ENCODE peak calls at places on chromosome 2, in eight cellular contexts. One of them, this sample, is unnamed. For H3K27me3, the result is how much of the 10 kb centered on the place peaks cover.

GRCh38 chr2:239949537-239949936 is 75.6 kb downstream of the NDUFA10 start:
- DNase-seq in suprapubic skin: peak
- DNase-seq in neuronal stem cell: no peak
- DNase-seq in heart right ventricle: no peak
- DNase-seq in testis: no peak
- DNase-seq in right atrium auricular region: no peak
- DNase-seq in dorsolateral prefrontal cortex: no peak
- DNase-seq in aorta: peak
- DNase-seq in this sample: no peak

GRCh38 chr2:241739651-241740050 is 5.2 kb downstream of the D2HGDH start:
- DNase-seq in heart right ventricle: no peak
- DNase-seq in aorta: no peak
- DNase-seq in dorsolateral prefrontal cortex: no peak
- DNase-seq in neuronal stem cell: no peak
- DNase-seq in right atrium auricular region: no peak
- DNase-seq in suprapubic skin: no peak
- DNase-seq in testis: no peak
- DNase-seq in this sample: no peak

GRCh38 chr2:128603411-128603924 is 284.8 kb upstream of the HS6ST1 start:
- DNase-seq in aorta: peak
- DNase-seq in heart right ventricle: no peak
- DNase-seq in testis: no peak
- DNase-seq in right atrium auricular region: no peak
- DNase-seq in suprapubic skin: peak
- DNase-seq in neuronal stem cell: no peak
- DNase-seq in dorsolateral prefrontal cortex: peak
- DNase-seq in this sample: no peak

GRCh38 chr2:86293612-86294011 is 43.8 kb downstream of the REEP1 start:
- DNase-seq in testis: no peak
- DNase-seq in suprapubic skin: no peak
- DNase-seq in neuronal stem cell: no peak
- DNase-seq in right atrium auricular region: no peak
- DNase-seq in aorta: no peak
- DNase-seq in dorsolateral prefrontal cortex: no peak
- DNase-seq in heart right ventricle: no peak
- DNase-seq in this sample: no peak

GRCh38 chr2:220276736-220277444 is 649.5 kb downstream of the SLC4A3 start:
- DNase-seq in right atrium auricular region: no peak
- DNase-seq in heart right ventricle: no peak
- DNase-seq in dorsolateral prefrontal cortex: no peak
- DNase-seq in suprapubic skin: no peak
- DNase-seq in neuronal stem cell: no peak
- DNase-seq in testis: no peak
- DNase-seq in aorta: no peak
- DNase-seq in this sample: no peak

GRCh38 chr2:58341047-58341446 is 99.9 kb upstream of the FANCL start:
- DNase-seq in neuronal stem cell: no peak
- DNase-seq in heart right ventricle: no peak
- DNase-seq in suprapubic skin: no peak
- DNase-seq in dorsolateral prefrontal cortex: no peak
- DNase-seq in right atrium auricular region: no peak
- DNase-seq in aorta: no peak
- DNase-seq in testis: no peak
- DNase-seq in this sample: no peak

GRCh38 chr2:215436705-215437570 is 1.1 kb upstream of the FN1 start:
- DNase-seq in dorsolateral prefrontal cortex: no peak
- DNase-seq in testis: peak
- DNase-seq in neuronal stem cell: no peak
- DNase-seq in suprapubic skin: no peak
- DNase-seq in aorta: peak
- DNase-seq in heart right ventricle: no peak
- DNase-seq in right atrium auricular region: no peak
- DNase-seq in this sample: peak

GRCh38 chr2:85949280-85949679 is 60.5 kb upstream of the ST3GAL5 start:
- DNase-seq in neuronal stem cell: no peak
- DNase-seq in suprapubic skin: no peak
- DNase-seq in heart right ventricle: no peak
- DNase-seq in dorsolateral prefrontal cortex: no peak
- DNase-seq in right atrium auricular region: peak
- DNase-seq in testis: peak
- DNase-seq in aorta: no peak
- DNase-seq in this sample: no peak

GRCh38 chr2:6657872-6658271 is 207.8 kb downstream of the CMPK2 start:
- DNase-seq in heart right ventricle: no peak
- DNase-seq in dorsolateral prefrontal cortex: no peak
- DNase-seq in suprapubic skin: no peak
- DNase-seq in neuronal stem cell: no peak
- DNase-seq in aorta: no peak
- DNase-seq in testis: no peak
- DNase-seq in right atrium auricular region: no peak
- DNase-seq in this sample: no peak

GRCh38 chr2:16063251-16063850 is 123.0 kb downstream of the MYCN start:
- DNase-seq in testis: no peak
- DNase-seq in heart right ventricle: no peak
- DNase-seq in aorta: no peak
- DNase-seq in right atrium auricular region: no peak
- DNase-seq in neuronal stem cell: no peak
- DNase-seq in dorsolateral prefrontal cortex: no peak
- DNase-seq in suprapubic skin: no peak
- DNase-seq in this sample: no peak

GRCh38 chr2:240433973-240434727 is 1.3 kb upstream of the GPC1 start:
- DNase-seq in neuronal stem cell: no peak
- DNase-seq in suprapubic skin: peak
- DNase-seq in testis: peak
- DNase-seq in aorta: peak
- DNase-seq in right atrium auricular region: peak
- DNase-seq in heart right ventricle: peak
- DNase-seq in dorsolateral prefrontal cortex: peak
- DNase-seq in this sample: peak

GRCh38 chr2:143841935-143842334 is 678.0 kb downstream of the ZEB2 start:
- DNase-seq in dorsolateral prefrontal cortex: no peak
- DNase-seq in suprapubic skin: no peak
- DNase-seq in aorta: no peak
- DNase-seq in heart right ventricle: no peak
- DNase-seq in right atrium auricular region: no peak
- DNase-seq in testis: no peak
- DNase-seq in neuronal stem cell: no peak
- DNase-seq in this sample: no peak

GRCh38 chr2:9548506-9548905 is 7.1 kb downstream of the ADAM17 start:
- DNase-seq in right atrium auricular region: no peak
- DNase-seq in neuronal stem cell: no peak
- DNase-seq in dorsolateral prefrontal cortex: no peak
- DNase-seq in aorta: no peak
- DNase-seq in suprapubic skin: no peak
- DNase-seq in testis: no peak
- DNase-seq in heart right ventricle: no peak
- DNase-seq in this sample: no peak
- H3K27ac ChIP-seq in right atrium auricular region: no peak
- H3K27ac ChIP-seq in neuronal stem cell: no peak
- H3K27ac ChIP-seq in dorsolateral prefrontal cortex: no peak
- H3K27ac ChIP-seq in aorta: no peak
- H3K27ac ChIP-seq in suprapubic skin: no peak
- H3K27ac ChIP-seq in testis: peak
- H3K27ac ChIP-seq in heart right ventricle: peak
- H3K27ac ChIP-seq in this sample: no peak

DNA sequence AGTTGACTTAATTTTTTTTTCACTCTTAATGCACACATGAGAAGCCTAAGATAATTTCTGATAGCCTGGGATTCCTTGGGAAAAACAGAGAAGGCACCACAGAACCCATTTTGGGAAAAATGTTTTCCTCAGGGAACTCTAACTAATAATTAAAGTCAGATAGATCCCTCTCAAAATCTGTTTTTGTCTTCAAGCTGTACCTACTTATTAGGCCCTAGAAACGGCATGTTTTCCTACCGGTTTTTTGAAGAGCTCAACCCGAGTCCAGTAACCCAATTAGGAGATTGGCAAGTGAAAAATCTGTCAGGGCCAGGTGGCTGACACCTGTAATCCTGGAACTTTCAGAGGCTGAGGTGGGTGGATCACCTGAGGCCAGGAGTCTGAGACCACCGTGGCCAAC is 16.1 kb upstream of the PDK1 start:
- DNase-seq in dorsolateral prefrontal cortex: no peak
- DNase-seq in aorta: no peak
- DNase-seq in testis: no peak
- DNase-seq in neuronal stem cell: no peak
- DNase-seq in suprapubic skin: no peak
- DNase-seq in right atrium auricular region: no peak
- DNase-seq in heart right ventricle: no peak
- DNase-seq in this sample: no peak
- H3K4me3 ChIP-seq in dorsolateral prefrontal cortex: no peak
- H3K4me3 ChIP-seq in aorta: no peak
- H3K4me3 ChIP-seq in testis: no peak
- H3K4me3 ChIP-seq in neuronal stem cell: no peak
- H3K4me3 ChIP-seq in suprapubic skin: no peak
- H3K4me3 ChIP-seq in right atrium auricular region: no peak
- H3K4me3 ChIP-seq in heart right ventricle: no peak
- H3K4me3 ChIP-seq in this sample: no peak

GRCh38 chr2:230400454-230400853 is 15.5 kb upstream of the SP100 start:
- DNase-seq in right atrium auricular region: no peak
- DNase-seq in testis: no peak
- DNase-seq in dorsolateral prefrontal cortex: no peak
- DNase-seq in aorta: no peak
- DNase-seq in heart right ventricle: no peak
- DNase-seq in suprapubic skin: no peak
- DNase-seq in neuronal stem cell: no peak
- DNase-seq in this sample: no peak

GRCh38 chr2:230400041-230400440 is 16.0 kb upstream of the SP100 start:
- DNase-seq in suprapubic skin: no peak
- DNase-seq in right atrium auricular region: no peak
- DNase-seq in testis: no peak
- DNase-seq in dorsolateral prefrontal cortex: no peak
- DNase-seq in neuronal stem cell: no peak
- DNase-seq in aorta: no peak
- DNase-seq in heart right ventricle: no peak
- DNase-seq in this sample: no peak

GRCh38 chr2:230405824-230406223 is 10.2 kb upstream of the SP100 start:
- DNase-seq in neuronal stem cell: no peak
- DNase-seq in right atrium auricular region: no peak
- DNase-seq in dorsolateral prefrontal cortex: no peak
- DNase-seq in heart right ventricle: no peak
- DNase-seq in suprapubic skin: no peak
- DNase-seq in testis: no peak
- DNase-seq in aorta: no peak
- DNase-seq in this sample: no peak

GRCh38 chr2:230408244-230408842 is 7.7 kb upstream of the SP100 start:
- DNase-seq in suprapubic skin: no peak
- DNase-seq in dorsolateral prefrontal cortex: no peak
- DNase-seq in aorta: no peak
- DNase-seq in right atrium auricular region: peak
- DNase-seq in neuronal stem cell: no peak
- DNase-seq in heart right ventricle: no peak
- DNase-seq in testis: no peak
- DNase-seq in this sample: peak

GRCh38 chr2:230403746-230404145 is 12.3 kb upstream of the SP100 start:
- DNase-seq in aorta: no peak
- DNase-seq in dorsolateral prefrontal cortex: no peak
- DNase-seq in neuronal stem cell: no peak
- DNase-seq in testis: no peak
- DNase-seq in heart right ventricle: no peak
- DNase-seq in suprapubic skin: no peak
- DNase-seq in right atrium auricular region: no peak
- DNase-seq in this sample: no peak
- H3K27me3 ChIP-seq in aorta: under half
- H3K27me3 ChIP-seq in dorsolateral prefrontal cortex: under half
- H3K27me3 ChIP-seq in neuronal stem cell: under half
- H3K27me3 ChIP-seq in testis: under half
- H3K27me3 ChIP-seq in heart right ventricle: under half
- H3K27me3 ChIP-seq in suprapubic skin: under half
- H3K27me3 ChIP-seq in right atrium auricular region: under half
- H3K27me3 ChIP-seq in this sample: under half

GRCh38 chr2:230893338-230893737 is 28.6 kb downstream of the ITM2C start:
- DNase-seq in right atrium auricular region: no peak
- DNase-seq in neuronal stem cell: no peak
- DNase-seq in heart right ventricle: no peak
- DNase-seq in dorsolateral prefrontal cortex: peak
- DNase-seq in testis: no peak
- DNase-seq in aorta: peak
- DNase-seq in suprapubic skin: no peak
- DNase-seq in this sample: no peak
- H3K27ac ChIP-seq in right atrium auricular region: no peak
- H3K27ac ChIP-seq in neuronal stem cell: no peak
- H3K27ac ChIP-seq in heart right ventricle: no peak
- H3K27ac ChIP-seq in dorsolateral prefrontal cortex: no peak
- H3K27ac ChIP-seq in testis: no peak
- H3K27ac ChIP-seq in aorta: no peak
- H3K27ac ChIP-seq in suprapubic skin: no peak
- H3K27ac ChIP-seq in this sample: no peak

GRCh38 chr2:21041943-21042707 is 1.7 kb downstream of the APOB start:
- DNase-seq in testis: no peak
- DNase-seq in suprapubic skin: peak
- DNase-seq in right atrium auricular region: no peak
- DNase-seq in heart right ventricle: no peak
- DNase-seq in dorsolateral prefrontal cortex: no peak
- DNase-seq in aorta: no peak
- DNase-seq in neuronal stem cell: no peak
- DNase-seq in this sample: no peak
- H3K4me3 ChIP-seq in testis: no peak
- H3K4me3 ChIP-seq in suprapubic skin: no peak
- H3K4me3 ChIP-seq in right atrium auricular region: peak
- H3K4me3 ChIP-seq in heart right ventricle: no peak
- H3K4me3 ChIP-seq in dorsolateral prefrontal cortex: no peak
- H3K4me3 ChIP-seq in aorta: no peak
- H3K4me3 ChIP-seq in neuronal stem cell: no peak
- H3K4me3 ChIP-seq in this sample: no peak

This sample was measured in SJSA1.